ENCODE peak calls at places on chromosomes 5 and 9, in eight cellular contexts. O is natural killer cell; T is mesendoderm; Y is stimulated activated CD8-positive, alpha-beta memory T cell treated with anti-CD3 and anti-CD28 coated beads, Interleukin-4, amount 100 ng/mL, for 1 hour; D is T47D; E is lung; B is stimulated activated CD4-positive, alpha-beta T cell treated with anti-CD3 and anti-CD28 coated beads, Interleukin-4, amount 100 ng/mL, for 48 hours; P is brain pericyte. I is an unnamed sample.

GRCh38 chr9:580652-581342 is 260.7 kb upstream of the DMRT1 start:
- DNase-seq in E (no peak), Y (no peak), P (no peak), T (no peak), B (no peak), D (no peak), O (no peak), I (no peak)

GRCh38 chr5:149063017-149063687 is at the start of gene SH3TC2:
- DNase-seq in D (no peak), Y (no peak), E (no peak), T (peak; percentile 98), B (no peak), P (no peak), O (no peak), I (no peak)

GRCh38 chr5:115398726-115399125 is 102.3 kb upstream of the CCDC112 start:
- DNase-seq in D (no peak), O (no peak), B (no peak), T (no peak), P (no peak), Y (no peak), E (no peak), I (no peak)

GRCh38 chr5:82641362-82641988 is 363.3 kb upstream of the RPS23 start:
- DNase-seq in P (peak; percentile 68), D (peak; percentile 58), Y (no peak), T (peak; percentile 76), O (no peak), E (peak; percentile 78), B (no peak), I (no peak)

GRCh38 chr9:18606281-18606680 is 132.3 kb downstream of the ADAMTSL1 start:
- DNase-seq in T (peak; percentile 22), O (no peak), E (no peak), D (no peak), B (no peak), P (no peak), Y (no peak), I (no peak)

GRCh38 chr9:100575006-100575405 is 2.9 kb upstream of the CAVIN4 start:
- DNase-seq in O (no peak), E (no peak), D (no peak), P (no peak), B (no peak), Y (no peak), T (no peak), I (no peak)

GRCh38 chr5:64451551-64451950 is 54.3 kb upstream of the RGS7BP start:
- DNase-seq in E (no peak), D (no peak), T (peak; percentile 41), P (no peak), Y (no peak), B (no peak), O (no peak), I (no peak)

GRCh38 chr5:33557605-33558004 is 116.8 kb downstream of the TARS1 start:
- DNase-seq in D (no peak), E (no peak), B (no peak), P (no peak), O (no peak), Y (no peak), T (no peak), I (no peak)

GRCh38 chr5:149497357-149497756 is 53.9 kb downstream of the CSNK1A1 start:
- DNase-seq in B (no peak), D (no peak), O (no peak), T (peak; percentile 61), E (no peak), Y (no peak), P (no peak), I (no peak)

GRCh38 chr9:136975624-136976023 is 1.7 kb upstream of the PTGDS start:
- DNase-seq in T (peak; percentile 54), D (no peak), Y (no peak), E (no peak), P (no peak), O (no peak), B (peak; percentile 34), I (no peak)

GRCh38 chr5:5306696-5307095 is 115.8 kb upstream of the ICE1 start:
- DNase-seq in D (no peak), T (peak; percentile 45), B (no peak), Y (no peak), P (no peak), E (no peak), O (no peak), I (no peak)

GRCh38 chr9:89461302-89461701 is 36.6 kb downstream of the SEMA4D start:
- DNase-seq in Y (no peak), D (no peak), E (no peak), P (no peak), B (no peak), O (no peak), T (peak; percentile 49), I (no peak)

GRCh38 chr5:80034962-80035821 is at the start of gene THBS4:
- DNase-seq in E (no peak), B (no peak), Y (no peak), P (no peak), D (no peak), T (peak; percentile 10), O (no peak), I (no peak)

GRCh38 chr5:116289276-116289675 is 204.5 kb downstream of the COMMD10 start:
- DNase-seq in T (peak; percentile 65), B (no peak), O (no peak), E (no peak), Y (no peak), D (no peak), P (no peak), I (no peak)

GRCh38 chr5:79493596-79494343 is 20.2 kb downstream of the HOMER1 start:
- DNase-seq in B (no peak), E (no peak), T (no peak), O (no peak), Y (no peak), P (no peak), D (no peak), I (no peak)

GRCh38 chr9:133415107-133415506 is 2.7 kb downstream of the REXO4 start:
- DNase-seq in P (no peak), D (no peak), B (no peak), O (no peak), T (no peak), E (no peak), Y (no peak), I (no peak)

GRCh38 chr9:92181296-92181695 is 66.1 kb upstream of the SPTLC1 start:
- DNase-seq in E (no peak), P (no peak), O (no peak), B (no peak), D (no peak), Y (no peak), T (no peak), I (no peak)

GRCh38 chr5:71905804-71906711 is 187.0 kb downstream of the CARTPT start:
- DNase-seq in B (no peak), Y (no peak), P (no peak), O (no peak), E (no peak), T (no peak), D (no peak), I (no peak)

GRCh38 chr5:179549973-179550510 is 312 bp upstream of the RUFY1 start:
- DNase-seq in Y (no peak), D (no peak), E (no peak), T (no peak), O (no peak), P (no peak), B (no peak), I (no peak)

GRCh38 chr9:88694625-88695024 is 159.6 kb downstream of the NXNL2 start:
- DNase-seq in E (no peak), P (no peak), B (no peak), D (no peak), T (no peak), Y (no peak), O (no peak), I (no peak)

GRCh38 chr5:115431116-115431515 is 113.5 kb downstream of the FEM1C start:
- DNase-seq in E (no peak), O (no peak), Y (no peak), D (no peak), T (no peak), P (no peak), B (no peak), I (no peak)

GRCh38 chr9:135002336-135002735 is 84.6 kb upstream of the FCN1 start:
- DNase-seq in P (no peak), O (no peak), B (no peak), D (no peak), T (no peak), Y (no peak), E (no peak), I (no peak)

I was measured in activated B cell treated with CpG ODN at 0.5 μM for 24 hours.